ENCODE peak calls at places on chromosomes 6 and 20, in nine cellular contexts. N is right lobe of liver; D is aorta; K is iPS DF 6.9; P is body of pancreas; I is CD8-positive, alpha-beta memory T cell; E is spleen; V is pancreas; U is hepatocyte. C is an unnamed sample. For H3K27me3 and H3K36me3, the result is how much of the 10 kb centered on the place peaks cover.

GRCh38 chr6:31631681-31632278 is 11.3 kb downstream of the PRRC2A start:
- DNase-seq in K (no peak), E (no peak), N (no peak), I (no peak), D (no peak), U (no peak), P (no peak), V (no peak), C (no peak)

GRCh38 chr6:85468326-85468725 is 18.4 kb downstream of the NT5E start:
- DNase-seq in D (no peak), I (no peak), P (no peak), K (no peak), N (no peak), U (no peak), V (no peak), E (no peak), C (no peak)

GRCh38 chr6:3822747-3823445 is 26.3 kb upstream of the FAM50B start:
- DNase-seq in E (no peak), D (no peak), I (no peak), V (peak), K (no peak), N (no peak), P (no peak), U (no peak), C (no peak)

GRCh38 chr20:47927944-47928343 is 142.7 kb upstream of the SULF2 start:
- DNase-seq in K (no peak), U (no peak), E (no peak), N (no peak), I (no peak), P (no peak), V (no peak), D (no peak), C (no peak)

GRCh38 chr20:44730441-44730840 is 15.2 kb upstream of the KCNK15 start:
- DNase-seq in U (peak), K (no peak), V (no peak), D (no peak), N (no peak), I (no peak), P (no peak), E (no peak), C (no peak)

GRCh38 chr6:39934060-39934757 is at the start of gene MOCS1:
- DNase-seq in P (peak), K (peak), D (peak), N (peak), E (peak), U (peak), V (peak), I (no peak), C (peak)

GRCh38 chr6:109292420-109292819 is 89.8 kb downstream of the CD164 start:
- DNase-seq in N (no peak), D (no peak), P (no peak), V (no peak), U (no peak), E (no peak), K (no peak), I (no peak), C (peak)

GRCh38 chr6:26180346-26180745 is 93.1 kb downstream of the HFE start:
- DNase-seq in U (no peak), D (no peak), E (no peak), N (no peak), V (no peak), K (no peak), P (no peak), I (no peak), C (no peak)

GRCh38 chr6:69232506-69233194 is 564.2 kb downstream of the LMBRD1 start:
- DNase-seq in U (peak), D (peak), N (peak), I (no peak), E (peak), K (peak), V (peak), P (peak), C (peak)

DNA sequence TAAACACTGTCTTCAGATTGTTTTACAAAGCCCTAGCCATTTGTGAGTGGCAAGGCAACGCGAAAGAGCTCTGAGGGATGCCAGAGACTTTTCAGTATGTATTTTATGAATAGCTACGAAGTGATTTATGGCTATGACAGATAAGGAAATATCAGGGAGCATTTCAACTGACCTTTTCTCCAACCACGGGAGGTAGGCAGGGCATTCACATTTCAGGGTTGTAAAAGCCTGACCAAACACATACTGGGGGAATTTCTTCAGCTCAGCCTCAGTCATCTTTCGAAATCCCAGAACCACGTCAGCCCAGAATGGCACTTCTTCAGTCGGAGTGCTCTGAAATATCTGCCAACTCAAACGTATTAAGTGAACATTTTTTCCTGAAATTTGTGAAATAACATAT is 10.8 kb downstream of the DDO start:
- DNase-seq in E (no peak), I (no peak), K (no peak), D (no peak), P (no peak), U (peak), V (no peak), N (no peak), C (no peak)
- H3K27me3 ChIP-seq in E (under half), I (under half), K (under half), D (under half), P (under half), U (under half), V (under half), N (under half), C (under half)

GRCh38 chr20:61985096-61985495 is 80.6 kb downstream of the TAF4 start:
- DNase-seq in V (no peak), N (no peak), U (no peak), K (no peak), E (no peak), D (no peak), I (no peak), P (no peak), C (no peak)

GRCh38 chr20:61989741-61990140 is 75.9 kb downstream of the TAF4 start:
- DNase-seq in E (no peak), D (no peak), N (no peak), K (no peak), P (no peak), I (no peak), U (no peak), V (no peak), C (no peak)

GRCh38 chr20:61988665-61989064 is 77.0 kb downstream of the TAF4 start:
- DNase-seq in K (no peak), E (no peak), P (no peak), U (no peak), V (no peak), D (no peak), I (no peak), N (no peak), C (no peak)

GRCh38 chr20:61983965-61984364 is 81.7 kb downstream of the TAF4 start:
- DNase-seq in V (no peak), E (peak), I (no peak), U (no peak), P (no peak), D (no peak), K (no peak), N (no peak), C (no peak)

DNA sequence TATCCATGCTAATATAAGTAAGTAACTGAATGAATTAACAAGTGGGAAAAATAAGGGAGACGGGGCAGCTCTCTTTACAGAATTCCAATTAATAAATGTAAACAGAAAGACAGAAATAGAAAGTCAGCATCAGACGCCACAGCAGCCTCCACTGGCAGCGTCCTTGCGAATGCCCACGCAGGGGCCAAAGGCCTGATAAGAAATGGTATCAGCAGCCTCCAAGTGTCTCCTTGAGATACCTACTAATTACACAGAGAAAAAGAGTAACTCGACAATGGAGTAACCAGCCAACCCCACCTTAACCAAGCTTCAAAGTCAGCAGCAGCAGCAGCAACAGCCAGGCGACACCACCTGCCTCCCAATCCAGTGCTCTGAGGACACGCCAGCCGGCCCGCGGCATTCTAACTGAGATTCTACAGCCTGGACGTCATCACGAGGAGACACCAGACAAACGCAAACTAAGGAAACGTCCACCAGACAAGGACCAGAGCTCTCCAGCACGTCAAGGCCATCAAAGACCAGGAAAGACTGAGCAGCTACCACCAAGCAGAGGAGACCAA is 78.8 kb downstream of the TAF4 start:
- DNase-seq in P (no peak), K (no peak), I (no peak), N (no peak), U (no peak), E (no peak), V (no peak), D (peak), C (no peak)
- H3K36me3 ChIP-seq in P (under half), K (under half), I (under half), N (under half), U (under half), E (under half), V (under half), D (under half), C (under half)

DNA sequence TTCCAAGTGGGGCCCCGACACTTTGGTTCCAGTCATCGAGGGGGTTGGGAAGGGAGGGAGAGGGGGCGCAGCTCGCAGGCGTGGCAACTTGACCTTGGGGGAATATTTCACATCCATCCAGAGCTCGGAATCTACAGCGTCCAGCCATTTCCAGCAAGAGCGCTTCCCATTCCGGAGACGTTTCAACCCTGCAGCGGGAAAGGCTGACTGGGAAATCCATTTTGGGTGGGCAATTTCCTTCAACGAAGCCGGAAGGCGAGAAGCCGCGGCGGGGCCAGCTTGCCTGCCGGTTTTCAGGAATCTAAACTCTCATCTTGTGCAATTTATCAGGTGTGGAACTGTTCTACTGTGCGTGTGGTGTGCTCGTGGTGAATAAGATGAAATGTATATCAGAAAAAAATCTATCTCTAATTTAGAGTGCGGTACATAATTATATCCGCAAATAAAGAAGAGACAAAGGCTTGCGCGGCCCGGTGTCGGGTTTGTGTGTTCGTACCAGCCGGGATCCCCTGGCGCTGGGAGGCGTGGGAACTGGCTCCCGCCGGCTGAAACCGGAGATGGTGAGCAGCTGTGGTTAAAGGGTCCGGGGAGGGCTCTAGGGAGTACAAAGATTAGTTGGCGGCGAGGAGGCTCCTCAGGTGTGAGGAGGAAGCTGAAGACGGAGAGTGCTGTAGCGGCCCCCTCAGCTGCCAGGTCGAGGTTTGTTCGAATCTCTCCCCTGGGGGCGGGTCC is 4.8 kb downstream of the SLC32A1 start:
- DNase-seq in P (no peak), I (no peak), D (no peak), E (no peak), K (no peak), V (no peak), U (no peak), N (no peak), C (peak)
- H3K27me3 ChIP-seq in P (half or more), I (half or more), D (under half), E (half or more), K (half or more), V (under half), U (half or more), N (half or more), C (half or more)

GRCh38 chr6:73308712-73309533 is 45.2 kb downstream of the DPPA5 start:
- DNase-seq in E (no peak), P (no peak), I (no peak), U (peak), V (peak), N (no peak), D (no peak), K (no peak), C (peak)

GRCh38 chr6:73309784-73310502 is 44.1 kb downstream of the DPPA5 start:
- DNase-seq in E (peak), I (peak), P (peak), U (peak), V (peak), N (peak), K (no peak), D (peak), C (peak)

GRCh38 chr6:73309534-73309783 is 44.6 kb downstream of the DPPA5 start:
- DNase-seq in I (no peak), P (no peak), D (no peak), V (no peak), E (no peak), K (no peak), N (no peak), U (no peak), C (no peak)

GRCh38 chr6:73314577-73315492 is 39.2 kb downstream of the DPPA5 start:
- DNase-seq in K (no peak), U (no peak), P (no peak), V (no peak), D (no peak), N (no peak), E (no peak), I (no peak), C (peak)
- H3K36me3 ChIP-seq in K (under half), U (under half), P (under half), V (under half), D (under half), N (under half), E (under half), I (under half), C (under half)

GRCh38 chr6:35798706-35799105 is 1.6 kb upstream of the CLPS start:
- DNase-seq in D (no peak), U (no peak), E (no peak), P (peak), K (no peak), I (no peak), V (peak), N (no peak), C (no peak)

GRCh38 chr6:35796236-35796635 is 887 bp downstream of the CLPS start:
- DNase-seq in N (no peak), K (no peak), I (no peak), E (no peak), U (no peak), P (no peak), D (no peak), V (peak), C (peak)

GRCh38 chr6:35797837-35798526 is 859 bp upstream of the CLPS start:
- DNase-seq in D (no peak), K (no peak), U (no peak), I (no peak), P (peak), E (no peak), V (peak), N (no peak), C (peak)

GRCh38 chr6:35795453-35796071 is 1.6 kb downstream of the CLPS start:
- DNase-seq in U (no peak), P (peak), K (no peak), I (no peak), V (peak), N (no peak), E (no peak), D (no peak), C (peak)

GRCh38 chr6:35794536-35795452 is 2.3 kb downstream of the CLPS start:
- DNase-seq in U (no peak), I (no peak), V (peak), P (peak), D (no peak), E (no peak), K (no peak), N (no peak), C (peak)
- H3K27me3 ChIP-seq in U (under half), I (under half), V (under half), P (under half), D (under half), E (under half), K (under half), N (under half), C (under half)

GRCh38 chr6:45344900-45345299 is 16.8 kb downstream of the RUNX2 start:
- DNase-seq in U (no peak), E (no peak), V (no peak), P (no peak), I (no peak), K (no peak), N (no peak), D (no peak), C (no peak)
- H3K36me3 ChIP-seq in U (under half), E (under half), V (under half), P (under half), I (under half), K (under half), N (under half), D (under half), C (under half)